ENCODE peak calls at places on chromosomes 1 and 21, in six cellular contexts. One of them, this sample, is unnamed.

GRCh38 chr1:50735443-50735842 is 224.6 kb downstream of the FAF1 start:
- DNase-seq in nephron progenitor cell: no peak
- DNase-seq in HTR-8/SVneo: no peak
- DNase-seq in activated naive CD8-positive, alpha-beta T cell treated with anti-CD3 and anti-CD28 coated beads for 36 hours: no peak
- DNase-seq in ELR: peak
- DNase-seq in MV-4-11: no peak
- DNase-seq in this sample: no peak

GRCh38 chr1:42952353-42953001 is 6.2 kb downstream of the SLC2A1 start:
- DNase-seq in nephron progenitor cell: no peak
- DNase-seq in HTR-8/SVneo: no peak
- DNase-seq in activated naive CD8-positive, alpha-beta T cell treated with anti-CD3 and anti-CD28 coated beads for 36 hours: no peak
- DNase-seq in ELR: no peak
- DNase-seq in MV-4-11: no peak
- DNase-seq in this sample: no peak

GRCh38 chr1:36083635-36084501 is at the start of gene TEKT2:
- DNase-seq in nephron progenitor cell: peak
- DNase-seq in HTR-8/SVneo: no peak
- DNase-seq in activated naive CD8-positive, alpha-beta T cell treated with anti-CD3 and anti-CD28 coated beads for 36 hours: peak
- DNase-seq in ELR: peak
- DNase-seq in MV-4-11: no peak
- DNase-seq in this sample: no peak

GRCh38 chr21:42543106-42543847 is 29.6 kb downstream of the SLC37A1 start:
- DNase-seq in nephron progenitor cell: no peak
- DNase-seq in HTR-8/SVneo: no peak
- DNase-seq in activated naive CD8-positive, alpha-beta T cell treated with anti-CD3 and anti-CD28 coated beads for 36 hours: no peak
- DNase-seq in ELR: no peak
- DNase-seq in MV-4-11: no peak
- DNase-seq in this sample: no peak

GRCh38 chr1:171245458-171246064 is 2.7 kb upstream of the FMO1 start:
- DNase-seq in nephron progenitor cell: peak
- DNase-seq in HTR-8/SVneo: no peak
- DNase-seq in activated naive CD8-positive, alpha-beta T cell treated with anti-CD3 and anti-CD28 coated beads for 36 hours: no peak
- DNase-seq in ELR: peak
- DNase-seq in MV-4-11: peak
- DNase-seq in this sample: no peak

GRCh38 chr21:34330055-34330454 is 33.8 kb upstream of the KCNE2 start:
- DNase-seq in nephron progenitor cell: no peak
- DNase-seq in HTR-8/SVneo: no peak
- DNase-seq in activated naive CD8-positive, alpha-beta T cell treated with anti-CD3 and anti-CD28 coated beads for 36 hours: no peak
- DNase-seq in ELR: no peak
- DNase-seq in MV-4-11: no peak
- DNase-seq in this sample: no peak

GRCh38 chr1:32241011-32241763 is 5.8 kb upstream of the FAM167B start:
- DNase-seq in nephron progenitor cell: peak
- DNase-seq in HTR-8/SVneo: no peak
- DNase-seq in activated naive CD8-positive, alpha-beta T cell treated with anti-CD3 and anti-CD28 coated beads for 36 hours: no peak
- DNase-seq in ELR: peak
- DNase-seq in MV-4-11: no peak
- DNase-seq in this sample: no peak

GRCh38 chr1:165895451-165895871 is 68.0 kb downstream of the UCK2 start:
- DNase-seq in nephron progenitor cell: no peak
- DNase-seq in HTR-8/SVneo: no peak
- DNase-seq in activated naive CD8-positive, alpha-beta T cell treated with anti-CD3 and anti-CD28 coated beads for 36 hours: no peak
- DNase-seq in ELR: peak
- DNase-seq in MV-4-11: no peak
- DNase-seq in this sample: no peak

GRCh38 chr1:180507826-180508724 is 5.7 kb upstream of the ACBD6 start:
- DNase-seq in nephron progenitor cell: no peak
- DNase-seq in HTR-8/SVneo: no peak
- DNase-seq in activated naive CD8-positive, alpha-beta T cell treated with anti-CD3 and anti-CD28 coated beads for 36 hours: no peak
- DNase-seq in ELR: peak
- DNase-seq in MV-4-11: peak
- DNase-seq in this sample: no peak

GRCh38 chr1:174965006-174965971 is 34.5 kb upstream of the CACYBP start:
- DNase-seq in nephron progenitor cell: no peak
- DNase-seq in HTR-8/SVneo: no peak
- DNase-seq in activated naive CD8-positive, alpha-beta T cell treated with anti-CD3 and anti-CD28 coated beads for 36 hours: no peak
- DNase-seq in ELR: no peak
- DNase-seq in MV-4-11: no peak
- DNase-seq in this sample: peak

GRCh38 chr1:21537932-21538630 is 28.9 kb downstream of the ALPL start:
- DNase-seq in nephron progenitor cell: no peak
- DNase-seq in HTR-8/SVneo: no peak
- DNase-seq in activated naive CD8-positive, alpha-beta T cell treated with anti-CD3 and anti-CD28 coated beads for 36 hours: no peak
- DNase-seq in ELR: no peak
- DNase-seq in MV-4-11: no peak
- DNase-seq in this sample: no peak

GRCh38 chr1:89659322-89660061 is 26.6 kb downstream of the LRRC8C start:
- DNase-seq in nephron progenitor cell: no peak
- DNase-seq in HTR-8/SVneo: no peak
- DNase-seq in activated naive CD8-positive, alpha-beta T cell treated with anti-CD3 and anti-CD28 coated beads for 36 hours: no peak
- DNase-seq in ELR: no peak
- DNase-seq in MV-4-11: no peak
- DNase-seq in this sample: no peak

GRCh38 chr1:170674239-170674638 is 10.3 kb downstream of the PRRX1 start:
- DNase-seq in nephron progenitor cell: no peak
- DNase-seq in HTR-8/SVneo: no peak
- DNase-seq in activated naive CD8-positive, alpha-beta T cell treated with anti-CD3 and anti-CD28 coated beads for 36 hours: no peak
- DNase-seq in ELR: no peak
- DNase-seq in MV-4-11: no peak
- DNase-seq in this sample: no peak

GRCh38 chr1:33296082-33296458 is 24.8 kb downstream of the A3GALT2 start:
- DNase-seq in nephron progenitor cell: no peak
- DNase-seq in HTR-8/SVneo: no peak
- DNase-seq in activated naive CD8-positive, alpha-beta T cell treated with anti-CD3 and anti-CD28 coated beads for 36 hours: no peak
- DNase-seq in ELR: no peak
- DNase-seq in MV-4-11: no peak
- DNase-seq in this sample: no peak

GRCh38 chr21:38341546-38342012 is 84.8 kb downstream of the KCNJ15 start:
- DNase-seq in nephron progenitor cell: no peak
- DNase-seq in HTR-8/SVneo: no peak
- DNase-seq in activated naive CD8-positive, alpha-beta T cell treated with anti-CD3 and anti-CD28 coated beads for 36 hours: no peak
- DNase-seq in ELR: no peak
- DNase-seq in MV-4-11: no peak
- DNase-seq in this sample: no peak

GRCh38 chr21:14630556-14631069 is 84.5 kb upstream of the SAMSN1 start:
- DNase-seq in nephron progenitor cell: no peak
- DNase-seq in HTR-8/SVneo: no peak
- DNase-seq in activated naive CD8-positive, alpha-beta T cell treated with anti-CD3 and anti-CD28 coated beads for 36 hours: no peak
- DNase-seq in ELR: no peak
- DNase-seq in MV-4-11: no peak
- DNase-seq in this sample: no peak

GRCh38 chr1:190328871-190329270 is 148.8 kb downstream of the BRINP3 start:
- DNase-seq in nephron progenitor cell: no peak
- DNase-seq in HTR-8/SVneo: no peak
- DNase-seq in activated naive CD8-positive, alpha-beta T cell treated with anti-CD3 and anti-CD28 coated beads for 36 hours: no peak
- DNase-seq in ELR: no peak
- DNase-seq in MV-4-11: no peak
- DNase-seq in this sample: no peak

GRCh38 chr1:205261946-205262668 is 34.4 kb downstream of the TMCC2 start:
- DNase-seq in nephron progenitor cell: peak
- DNase-seq in HTR-8/SVneo: peak
- DNase-seq in activated naive CD8-positive, alpha-beta T cell treated with anti-CD3 and anti-CD28 coated beads for 36 hours: no peak
- DNase-seq in ELR: peak
- DNase-seq in MV-4-11: no peak
- DNase-seq in this sample: no peak

GRCh38 chr1:154104433-154105082 is 50.3 kb downstream of the NUP210L start:
- DNase-seq in nephron progenitor cell: no peak
- DNase-seq in HTR-8/SVneo: no peak
- DNase-seq in activated naive CD8-positive, alpha-beta T cell treated with anti-CD3 and anti-CD28 coated beads for 36 hours: no peak
- DNase-seq in ELR: no peak
- DNase-seq in MV-4-11: no peak
- DNase-seq in this sample: no peak

GRCh38 chr1:192529031-192529755 is 46.4 kb upstream of the RGS1 start:
- DNase-seq in nephron progenitor cell: no peak
- DNase-seq in HTR-8/SVneo: no peak
- DNase-seq in activated naive CD8-positive, alpha-beta T cell treated with anti-CD3 and anti-CD28 coated beads for 36 hours: no peak
- DNase-seq in ELR: peak
- DNase-seq in MV-4-11: no peak
- DNase-seq in this sample: no peak

GRCh38 chr1:64004451-64004850 is 199.0 kb upstream of the UBE2U start:
- DNase-seq in nephron progenitor cell: no peak
- DNase-seq in HTR-8/SVneo: no peak
- DNase-seq in activated naive CD8-positive, alpha-beta T cell treated with anti-CD3 and anti-CD28 coated beads for 36 hours: no peak
- DNase-seq in ELR: peak
- DNase-seq in MV-4-11: no peak
- DNase-seq in this sample: no peak

GRCh38 chr1:240235521-240236288 is 144.0 kb downstream of the FMN2 start:
- DNase-seq in nephron progenitor cell: no peak
- DNase-seq in HTR-8/SVneo: no peak
- DNase-seq in activated naive CD8-positive, alpha-beta T cell treated with anti-CD3 and anti-CD28 coated beads for 36 hours: no peak
- DNase-seq in ELR: peak
- DNase-seq in MV-4-11: no peak
- DNase-seq in this sample: no peak

GRCh38 chr1:37298769-37299168 is 175.6 kb upstream of the ZC3H12A start:
- DNase-seq in nephron progenitor cell: no peak
- DNase-seq in HTR-8/SVneo: no peak
- DNase-seq in activated naive CD8-positive, alpha-beta T cell treated with anti-CD3 and anti-CD28 coated beads for 36 hours: no peak
- DNase-seq in ELR: no peak
- DNase-seq in MV-4-11: no peak
- DNase-seq in this sample: no peak

This sample was measured in T-helper 9 cell.